ENCODE peak calls at places on chromosome 1, in six cellular contexts. T, Z, W, B, Y and V are unnamed samples.

GRCh38 chr1:30356839-30357238 is 366.5 kb downstream of the MATN1 start:
- DNase-seq in W (no peak), Y (no peak), Z (no peak), T (no peak), B (no peak), V (no peak)

GRCh38 chr1:154386643-154387352 is 18.3 kb upstream of the IL6R start:
- DNase-seq in B (peak), Z (peak), W (no peak), Y (no peak), T (peak), V (no peak)

GRCh38 chr1:67599085-67599484 is 85.9 kb upstream of the GADD45A start:
- DNase-seq in T (no peak), Y (no peak), Z (no peak), W (no peak), B (peak), V (no peak)

GRCh38 chr1:90925928-90926869 is 95.6 kb downstream of the ZNF644 start:
- DNase-seq in W (no peak), Z (peak), Y (no peak), T (no peak), B (no peak), V (no peak)

GRCh38 chr1:11516961-11517635 is 38.1 kb downstream of the DISP3 start:
- DNase-seq in W (no peak), Z (no peak), B (no peak), T (no peak), Y (no peak), V (no peak)

GRCh38 chr1:223195281-223195680 is 52.2 kb upstream of the TLR5 start:
- DNase-seq in Y (no peak), T (no peak), W (no peak), Z (no peak), B (no peak), V (no peak)

GRCh38 chr1:218494449-218494852 is 149.3 kb downstream of the TGFB2 start:
- DNase-seq in B (no peak), T (no peak), W (no peak), Z (no peak), Y (no peak), V (no peak)

GRCh38 chr1:231522931-231523642 is 5.4 kb upstream of the TSNAX start:
- DNase-seq in T (no peak), Y (no peak), W (no peak), Z (no peak), B (no peak), V (no peak)

GRCh38 chr1:232980336-232980978 is 30.0 kb downstream of the NTPCR start:
- DNase-seq in B (no peak), T (no peak), W (no peak), Y (no peak), Z (no peak), V (no peak)

GRCh38 chr1:80495806-80496205 is 1304.9 kb upstream of the ADGRL2 start:
- DNase-seq in B (no peak), W (no peak), Y (no peak), T (no peak), Z (no peak), V (no peak)

GRCh38 chr1:241592273-241592958 is 47.8 kb downstream of the CHML start:
- DNase-seq in B (no peak), T (no peak), W (no peak), Z (no peak), Y (no peak), V (no peak)

GRCh38 chr1:37479255-37480124 is 5.1 kb downstream of the ZC3H12A start:
- DNase-seq in W (peak), T (peak), Y (peak), B (peak), Z (peak), V (no peak)

GRCh38 chr1:225651376-225651871 is 1.5 kb downstream of the ENAH start:
- DNase-seq in B (no peak), Y (no peak), T (no peak), W (no peak), Z (no peak), V (no peak)

GRCh38 chr1:20233394-20233793 is 47.1 kb upstream of the PLA2G2C start:
- DNase-seq in Z (no peak), T (no peak), Y (no peak), W (no peak), B (no peak), V (no peak)

GRCh38 chr1:152501704-152502103 is 8.9 kb upstream of the LCE5A start:
- DNase-seq in T (no peak), W (no peak), B (no peak), Y (no peak), Z (no peak), V (no peak)
- H3K27ac ChIP-seq in T (no peak), W (no peak), B (no peak), Y (no peak), Z (no peak), V (no peak)

GRCh38 chr1:115596080-115596795 is 45.5 kb upstream of the VANGL1 start:
- DNase-seq in B (no peak), Z (no peak), T (no peak), Y (no peak), W (no peak), V (no peak)
- H3K27ac ChIP-seq in B (no peak), Z (no peak), T (no peak), Y (no peak), W (no peak), V (no peak)

DNA sequence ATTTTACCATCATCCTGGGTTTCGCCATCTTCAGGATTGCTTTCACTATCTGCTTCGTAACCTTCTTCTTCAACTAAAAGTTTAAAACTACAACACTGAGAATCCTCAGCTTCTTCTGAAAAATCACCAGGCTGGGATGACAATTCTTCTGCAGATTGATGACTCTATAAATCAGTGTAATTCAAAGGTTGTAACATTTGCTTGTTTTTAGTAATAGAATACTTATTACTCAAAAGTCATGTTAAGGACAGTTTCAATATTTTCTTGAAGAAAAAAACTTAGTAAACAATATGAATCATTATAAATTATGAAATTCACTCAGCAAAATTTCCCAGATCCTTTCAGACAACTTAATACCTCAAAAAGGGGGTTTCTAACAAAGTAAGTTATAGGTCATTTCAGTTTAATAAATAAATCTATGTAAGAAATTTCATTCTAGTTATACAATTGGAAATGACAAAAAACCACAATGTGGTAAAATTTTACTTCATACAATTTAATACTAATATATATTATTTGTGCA is 63.7 kb downstream of the LYST start:
- DNase-seq in Y (no peak), W (no peak), B (no peak), T (no peak), Z (no peak), V (no peak)
- H3K27ac ChIP-seq in Y (no peak), W (no peak), B (no peak), T (no peak), Z (no peak), V (no peak)

GRCh38 chr1:53182111-53182593 is 14.5 kb upstream of the CPT2 start:
- DNase-seq in B (peak), Z (peak), Y (peak), W (peak), T (peak), V (peak)

GRCh38 chr1:53183277-53183990 is 13.2 kb upstream of the CPT2 start:
- DNase-seq in B (peak), T (no peak), W (peak), Y (no peak), Z (no peak), V (no peak)

GRCh38 chr1:53180951-53181350 is 15.7 kb upstream of the CPT2 start:
- DNase-seq in W (no peak), Y (no peak), B (no peak), Z (no peak), T (no peak), V (no peak)

GRCh38 chr1:53180226-53180625 is 16.4 kb upstream of the CPT2 start:
- DNase-seq in Z (no peak), B (no peak), T (no peak), Y (no peak), W (no peak), V (no peak)

DNA sequence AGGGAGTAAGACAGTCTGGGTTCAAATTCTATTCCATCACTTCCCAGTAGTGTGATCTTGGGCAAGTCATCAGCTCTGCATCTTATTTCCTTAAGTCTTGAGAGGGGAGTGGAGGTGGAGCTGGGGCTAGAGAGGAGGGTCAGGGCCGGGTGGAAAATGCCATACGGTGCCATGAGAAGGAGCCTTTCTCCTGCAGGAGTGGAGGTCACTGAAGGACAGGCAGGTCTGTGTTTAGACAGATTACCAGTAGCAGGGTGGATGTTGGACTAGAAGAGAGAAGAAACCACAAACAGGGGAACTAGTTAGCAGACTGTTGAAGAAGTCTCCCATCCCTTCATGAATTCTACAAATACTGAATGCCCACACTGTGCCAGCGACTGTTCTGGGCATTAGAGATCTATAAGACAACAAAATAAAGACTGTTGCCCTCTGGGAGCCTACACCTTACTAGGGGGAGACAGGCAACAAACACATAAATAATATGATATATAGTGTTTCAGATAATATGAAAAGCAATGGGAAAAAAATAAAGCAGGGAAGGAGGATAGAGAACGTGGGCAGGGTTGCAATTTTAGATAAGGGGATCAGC is 13.8 kb upstream of the CPT2 start:
- DNase-seq in Y (no peak), B (no peak), W (no peak), T (no peak), Z (no peak), V (no peak)
- H3K27ac ChIP-seq in Y (no peak), B (peak), W (peak), T (no peak), Z (no peak), V (no peak)

DNA sequence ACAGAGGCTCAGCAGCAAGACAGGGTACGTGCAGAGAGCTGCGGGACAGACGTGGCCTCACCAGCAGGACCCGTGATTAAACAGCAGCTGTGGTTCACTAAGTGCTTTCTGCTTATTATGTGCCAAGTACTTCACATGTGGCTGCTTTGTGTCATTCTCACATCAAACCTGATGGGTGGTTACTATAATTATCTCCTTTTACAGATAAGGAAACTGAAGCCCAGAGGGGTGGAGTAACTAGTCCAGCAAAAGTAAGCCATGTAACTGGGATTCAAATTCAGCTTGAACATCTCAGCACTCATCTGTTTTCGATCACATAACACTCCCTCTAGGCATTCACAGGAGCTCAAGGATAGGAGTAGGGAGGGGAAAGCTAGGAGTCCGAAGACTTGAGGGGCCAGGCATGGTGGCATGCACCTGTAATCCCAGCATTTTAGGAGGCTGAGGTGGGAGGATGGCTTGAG is 50.8 kb upstream of the CLIC4 start:
- DNase-seq in W (no peak), Z (no peak), T (no peak), B (no peak), Y (no peak), V (no peak)
- H3K27ac ChIP-seq in W (peak), Z (no peak), T (no peak), B (peak), Y (no peak), V (no peak)

GRCh38 chr1:85465791-85466134 is 804 bp upstream of the DDAH1 start:
- DNase-seq in Y (no peak), T (no peak), B (no peak), Z (no peak), W (no peak), V (no peak)
- H3K27ac ChIP-seq in Y (no peak), T (no peak), B (peak), Z (no peak), W (peak), V (no peak)

DNA sequence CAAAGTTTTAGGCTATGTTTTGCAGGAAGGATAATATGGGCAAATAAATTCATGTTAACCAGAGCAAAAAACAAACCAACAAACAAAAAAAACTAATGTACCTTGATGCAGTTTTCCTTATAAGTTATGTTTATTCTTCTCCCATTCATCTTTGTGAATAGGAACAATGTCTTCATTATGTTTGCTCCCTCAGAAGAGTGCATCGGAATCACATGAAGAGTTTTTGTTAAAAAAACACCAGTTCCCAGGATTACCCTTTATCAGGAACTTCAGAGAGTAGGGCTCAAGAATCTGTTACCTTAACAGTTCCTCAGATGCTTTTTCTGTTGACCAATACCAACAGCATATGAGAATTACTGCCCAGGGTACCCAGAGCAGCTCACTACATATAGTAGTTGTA is 14.6 kb upstream of the PRRC2C start:
- DNase-seq in Z (no peak), T (no peak), B (no peak), W (no peak), Y (no peak), V (no peak)
- H3K27ac ChIP-seq in Z (no peak), T (no peak), B (no peak), W (no peak), Y (no peak), V (no peak)

GRCh38 chr1:206041640-206042039 is 11.3 kb upstream of the RHEX start:
- DNase-seq in W (no peak), Y (no peak), T (no peak), B (no peak), Z (no peak), V (no peak)
- H3K27ac ChIP-seq in W (no peak), Y (no peak), T (no peak), B (no peak), Z (no peak), V (no peak)

GRCh38 chr1:61636814-61637213 is 88.1 kb downstream of the TM2D1 start:
- DNase-seq in B (no peak), W (no peak), T (no peak), Z (no peak), Y (no peak), V (no peak)
- H3K27ac ChIP-seq in B (no peak), W (no peak), T (no peak), Z (no peak), Y (no peak), V (no peak)

DNA sequence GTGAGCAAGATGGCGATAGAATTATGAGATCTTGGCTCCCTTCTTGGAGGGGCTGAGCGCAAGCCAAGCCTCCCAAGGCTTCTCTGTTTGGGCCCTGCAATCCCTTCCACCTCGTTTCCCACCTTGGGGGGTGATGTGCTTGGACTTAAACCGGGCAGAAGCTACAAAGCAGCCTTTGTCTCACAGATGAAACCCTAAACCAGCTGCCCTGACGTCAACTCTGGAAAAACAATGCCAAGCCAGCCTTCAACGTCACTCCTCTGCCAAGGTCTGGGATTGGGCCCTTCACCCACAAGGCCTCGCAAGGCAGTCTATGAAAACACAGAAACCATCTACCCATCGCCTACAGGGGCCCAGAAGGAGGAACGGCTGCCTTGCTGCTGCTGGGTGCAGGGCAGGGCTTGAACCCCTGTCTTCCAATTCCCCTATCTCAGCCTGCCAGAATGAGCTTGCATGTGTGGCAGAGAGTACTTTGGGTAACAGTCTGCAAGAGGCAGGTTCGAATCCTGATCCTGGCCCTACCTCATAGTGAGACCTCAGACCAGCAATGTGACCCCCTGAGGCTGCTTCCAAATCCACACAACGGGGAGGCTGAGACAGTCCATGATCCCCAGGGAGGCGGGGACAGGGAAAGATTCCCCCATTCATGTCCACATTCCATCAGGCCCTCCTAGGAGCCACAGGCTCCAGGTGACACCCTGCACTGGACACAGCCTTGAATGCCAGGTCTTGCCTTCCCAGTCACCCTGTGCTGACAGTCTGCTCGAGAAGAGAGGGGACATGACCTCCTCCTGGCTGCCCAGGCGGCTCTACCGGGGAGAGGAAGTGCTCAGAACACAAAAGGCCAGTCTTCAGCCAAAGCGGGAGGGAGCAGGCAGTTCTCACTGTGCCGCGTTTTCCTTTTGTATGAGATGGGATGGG is 15.0 kb downstream of the IFFO2 start:
- DNase-seq in Z (no peak), T (no peak), Y (peak), W (no peak), B (no peak), V (peak)
- H3K27ac ChIP-seq in Z (no peak), T (no peak), Y (peak), W (peak), B (peak), V (peak)